ENCODE peak calls at places on chromosome X, in eight cellular contexts. One of them, this sample, is unnamed.

GRCh38 chrX:72727846-72728245 is 13.7 kb upstream of the PHKA1 start:
- DNase-seq in A549: no peak
- DNase-seq in mucosa of descending colon: no peak
- DNase-seq in sigmoid colon: no peak
- DNase-seq in pancreas: no peak
- DNase-seq in upper lobe of right lung: no peak
- DNase-seq in heart right ventricle: no peak
- DNase-seq in choroid plexus epithelial cell: no peak
- DNase-seq in this sample: no peak

GRCh38 chrX:108000751-108001150 is 18.6 kb upstream of the TEX13B start:
- DNase-seq in heart right ventricle: no peak
- DNase-seq in choroid plexus epithelial cell: peak
- DNase-seq in upper lobe of right lung: no peak
- DNase-seq in mucosa of descending colon: no peak
- DNase-seq in pancreas: no peak
- DNase-seq in sigmoid colon: no peak
- DNase-seq in A549: no peak
- DNase-seq in this sample: no peak

GRCh38 chrX:120380699-120381098 is 18.8 kb downstream of the ATP1B4 start:
- DNase-seq in choroid plexus epithelial cell: peak
- DNase-seq in mucosa of descending colon: peak
- DNase-seq in heart right ventricle: no peak
- DNase-seq in pancreas: no peak
- DNase-seq in sigmoid colon: no peak
- DNase-seq in A549: peak
- DNase-seq in upper lobe of right lung: no peak
- DNase-seq in this sample: no peak

GRCh38 chrX:153640045-153640686 is 6.8 kb upstream of the DUSP9 start:
- DNase-seq in upper lobe of right lung: no peak
- DNase-seq in heart right ventricle: no peak
- DNase-seq in A549: no peak
- DNase-seq in pancreas: peak
- DNase-seq in choroid plexus epithelial cell: no peak
- DNase-seq in sigmoid colon: no peak
- DNase-seq in mucosa of descending colon: no peak
- DNase-seq in this sample: no peak

GRCh38 chrX:9341305-9342201 is 123.3 kb upstream of the TBL1X start:
- DNase-seq in heart right ventricle: peak
- DNase-seq in A549: peak
- DNase-seq in upper lobe of right lung: peak
- DNase-seq in sigmoid colon: peak
- DNase-seq in pancreas: no peak
- DNase-seq in mucosa of descending colon: peak
- DNase-seq in choroid plexus epithelial cell: peak
- DNase-seq in this sample: no peak

GRCh38 chrX:131792789-131793462 is 230.2 kb upstream of the STK26 start:
- DNase-seq in pancreas: peak
- DNase-seq in choroid plexus epithelial cell: peak
- DNase-seq in sigmoid colon: peak
- DNase-seq in upper lobe of right lung: no peak
- DNase-seq in A549: peak
- DNase-seq in heart right ventricle: peak
- DNase-seq in mucosa of descending colon: no peak
- DNase-seq in this sample: peak

GRCh38 chrX:28639502-28639901 is 52.3 kb downstream of the IL1RAPL1 start:
- DNase-seq in sigmoid colon: no peak
- DNase-seq in mucosa of descending colon: no peak
- DNase-seq in upper lobe of right lung: no peak
- DNase-seq in A549: no peak
- DNase-seq in pancreas: no peak
- DNase-seq in choroid plexus epithelial cell: peak
- DNase-seq in heart right ventricle: no peak
- DNase-seq in this sample: no peak

GRCh38 chrX:123960956-123961267 is 594 bp upstream of the STAG2 start:
- DNase-seq in heart right ventricle: no peak
- DNase-seq in A549: no peak
- DNase-seq in upper lobe of right lung: no peak
- DNase-seq in pancreas: no peak
- DNase-seq in sigmoid colon: no peak
- DNase-seq in mucosa of descending colon: no peak
- DNase-seq in choroid plexus epithelial cell: no peak
- DNase-seq in this sample: no peak

GRCh38 chrX:15471016-15471415 is 22.1 kb downstream of the PIR start:
- DNase-seq in upper lobe of right lung: no peak
- DNase-seq in pancreas: peak
- DNase-seq in sigmoid colon: peak
- DNase-seq in choroid plexus epithelial cell: peak
- DNase-seq in A549: peak
- DNase-seq in mucosa of descending colon: peak
- DNase-seq in heart right ventricle: peak
- DNase-seq in this sample: no peak

GRCh38 chrX:41472231-41472815 is 25.2 kb downstream of the NYX start:
- DNase-seq in heart right ventricle: no peak
- DNase-seq in mucosa of descending colon: no peak
- DNase-seq in choroid plexus epithelial cell: no peak
- DNase-seq in A549: no peak
- DNase-seq in sigmoid colon: no peak
- DNase-seq in pancreas: no peak
- DNase-seq in upper lobe of right lung: no peak
- DNase-seq in this sample: no peak

GRCh38 chrX:42443267-42443666 is 334.7 kb downstream of the PPP1R2C start:
- DNase-seq in pancreas: no peak
- DNase-seq in upper lobe of right lung: no peak
- DNase-seq in A549: no peak
- DNase-seq in mucosa of descending colon: no peak
- DNase-seq in sigmoid colon: no peak
- DNase-seq in heart right ventricle: no peak
- DNase-seq in choroid plexus epithelial cell: no peak
- DNase-seq in this sample: no peak

GRCh38 chrX:11397680-11398079 is 104.5 kb downstream of the AMELX start:
- DNase-seq in upper lobe of right lung: no peak
- DNase-seq in choroid plexus epithelial cell: no peak
- DNase-seq in A549: no peak
- DNase-seq in heart right ventricle: no peak
- DNase-seq in pancreas: no peak
- DNase-seq in sigmoid colon: no peak
- DNase-seq in mucosa of descending colon: no peak
- DNase-seq in this sample: no peak

GRCh38 chrX:77946571-77946970 is 22.9 kb downstream of the PGAM4 start:
- DNase-seq in A549: no peak
- DNase-seq in heart right ventricle: no peak
- DNase-seq in mucosa of descending colon: no peak
- DNase-seq in choroid plexus epithelial cell: no peak
- DNase-seq in sigmoid colon: no peak
- DNase-seq in pancreas: no peak
- DNase-seq in upper lobe of right lung: no peak
- DNase-seq in this sample: no peak

GRCh38 chrX:150482537-150483217 is 85.7 kb upstream of the MTM1 start:
- DNase-seq in mucosa of descending colon: no peak
- DNase-seq in sigmoid colon: no peak
- DNase-seq in choroid plexus epithelial cell: peak
- DNase-seq in A549: peak
- DNase-seq in upper lobe of right lung: no peak
- DNase-seq in heart right ventricle: no peak
- DNase-seq in pancreas: no peak
- DNase-seq in this sample: peak

GRCh38 chrX:148580016-148580415 is 79.6 kb downstream of the AFF2 start:
- DNase-seq in sigmoid colon: no peak
- DNase-seq in heart right ventricle: no peak
- DNase-seq in upper lobe of right lung: no peak
- DNase-seq in pancreas: no peak
- DNase-seq in choroid plexus epithelial cell: no peak
- DNase-seq in mucosa of descending colon: no peak
- DNase-seq in A549: no peak
- DNase-seq in this sample: no peak

GRCh38 chrX:2424317-2424716 is 76.5 kb downstream of the DHRSX start:
- DNase-seq in heart right ventricle: no peak
- DNase-seq in choroid plexus epithelial cell: no peak
- DNase-seq in pancreas: no peak
- DNase-seq in A549: no peak
- DNase-seq in upper lobe of right lung: no peak
- DNase-seq in mucosa of descending colon: no peak
- DNase-seq in sigmoid colon: no peak
- DNase-seq in this sample: no peak

GRCh38 chrX:144918936-144919335 is 328.4 kb upstream of the SPANXN1 start:
- DNase-seq in sigmoid colon: no peak
- DNase-seq in A549: no peak
- DNase-seq in pancreas: no peak
- DNase-seq in mucosa of descending colon: no peak
- DNase-seq in upper lobe of right lung: no peak
- DNase-seq in heart right ventricle: no peak
- DNase-seq in choroid plexus epithelial cell: no peak
- DNase-seq in this sample: no peak

GRCh38 chrX:8730812-8731578 is 942 bp downstream of the ANOS1 start:
- DNase-seq in choroid plexus epithelial cell: no peak
- DNase-seq in upper lobe of right lung: peak
- DNase-seq in A549: no peak
- DNase-seq in mucosa of descending colon: no peak
- DNase-seq in heart right ventricle: no peak
- DNase-seq in sigmoid colon: no peak
- DNase-seq in pancreas: no peak
- DNase-seq in this sample: no peak

GRCh38 chrX:86171366-86171765 is 23.1 kb downstream of the DACH2 start:
- DNase-seq in upper lobe of right lung: no peak
- DNase-seq in A549: no peak
- DNase-seq in mucosa of descending colon: peak
- DNase-seq in sigmoid colon: no peak
- DNase-seq in pancreas: no peak
- DNase-seq in heart right ventricle: no peak
- DNase-seq in choroid plexus epithelial cell: peak
- DNase-seq in this sample: peak

GRCh38 chrX:639151-639550 is 8.6 kb downstream of the SHOX start:
- DNase-seq in choroid plexus epithelial cell: no peak
- DNase-seq in sigmoid colon: no peak
- DNase-seq in mucosa of descending colon: no peak
- DNase-seq in heart right ventricle: no peak
- DNase-seq in pancreas: peak
- DNase-seq in A549: no peak
- DNase-seq in upper lobe of right lung: no peak
- DNase-seq in this sample: no peak

GRCh38 chrX:638482-639131 is 8.0 kb downstream of the SHOX start:
- DNase-seq in sigmoid colon: peak
- DNase-seq in heart right ventricle: no peak
- DNase-seq in A549: no peak
- DNase-seq in mucosa of descending colon: peak
- DNase-seq in pancreas: no peak
- DNase-seq in choroid plexus epithelial cell: no peak
- DNase-seq in upper lobe of right lung: no peak
- DNase-seq in this sample: no peak

GRCh38 chrX:635428-636192 is 5.0 kb downstream of the SHOX start:
- DNase-seq in heart right ventricle: no peak
- DNase-seq in pancreas: peak
- DNase-seq in upper lobe of right lung: no peak
- DNase-seq in sigmoid colon: no peak
- DNase-seq in A549: no peak
- DNase-seq in mucosa of descending colon: no peak
- DNase-seq in choroid plexus epithelial cell: no peak
- DNase-seq in this sample: no peak

GRCh38 chrX:637660-638481 is 7.3 kb downstream of the SHOX start:
- DNase-seq in heart right ventricle: no peak
- DNase-seq in pancreas: no peak
- DNase-seq in upper lobe of right lung: peak
- DNase-seq in sigmoid colon: no peak
- DNase-seq in mucosa of descending colon: no peak
- DNase-seq in A549: no peak
- DNase-seq in choroid plexus epithelial cell: no peak
- DNase-seq in this sample: no peak

GRCh38 chrX:636971-637659 is 6.5 kb downstream of the SHOX start:
- DNase-seq in sigmoid colon: no peak
- DNase-seq in choroid plexus epithelial cell: no peak
- DNase-seq in heart right ventricle: no peak
- DNase-seq in pancreas: peak
- DNase-seq in A549: no peak
- DNase-seq in upper lobe of right lung: no peak
- DNase-seq in mucosa of descending colon: no peak
- DNase-seq in this sample: no peak
- H3K4me3 ChIP-seq in sigmoid colon: no peak
- H3K4me3 ChIP-seq in choroid plexus epithelial cell: no peak
- H3K4me3 ChIP-seq in heart right ventricle: no peak
- H3K4me3 ChIP-seq in pancreas: no peak
- H3K4me3 ChIP-seq in A549: no peak
- H3K4me3 ChIP-seq in upper lobe of right lung: no peak
- H3K4me3 ChIP-seq in mucosa of descending colon: no peak
- H3K4me3 ChIP-seq in this sample: no peak

DNA sequence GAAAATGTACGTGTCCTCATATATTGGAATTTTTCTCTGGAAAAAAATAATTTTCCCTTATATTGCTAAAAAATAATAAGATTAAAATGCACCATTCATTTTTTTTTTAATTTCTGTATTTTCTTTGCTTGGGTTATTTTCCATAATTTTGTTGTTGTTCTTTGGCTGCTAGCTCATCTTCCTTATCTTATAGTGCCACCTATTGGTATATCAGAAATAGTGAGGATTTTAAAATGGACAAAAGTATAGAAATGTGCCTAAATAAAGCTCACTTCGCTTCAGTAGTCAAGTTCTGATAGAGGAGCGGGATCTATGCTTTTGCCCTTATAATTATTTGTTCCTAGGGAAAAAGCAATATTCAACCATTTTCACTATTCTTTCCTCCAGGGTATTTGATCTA is 134.8 kb downstream of the NAP1L3 start:
- DNase-seq in A549: peak
- DNase-seq in pancreas: no peak
- DNase-seq in sigmoid colon: no peak
- DNase-seq in upper lobe of right lung: no peak
- DNase-seq in choroid plexus epithelial cell: no peak
- DNase-seq in heart right ventricle: no peak
- DNase-seq in mucosa of descending colon: no peak
- DNase-seq in this sample: no peak
- TF ChIP-seq CTCF in A549: peak
- TF ChIP-seq CTCF in pancreas: peak
- TF ChIP-seq CTCF in sigmoid colon: no peak
- TF ChIP-seq CTCF in upper lobe of right lung: peak
- TF ChIP-seq CTCF in choroid plexus epithelial cell: no peak
- TF ChIP-seq CTCF in heart right ventricle: no peak
- TF ChIP-seq CTCF in mucosa of descending colon: no peak
- TF ChIP-seq CTCF in this sample: peak

DNA sequence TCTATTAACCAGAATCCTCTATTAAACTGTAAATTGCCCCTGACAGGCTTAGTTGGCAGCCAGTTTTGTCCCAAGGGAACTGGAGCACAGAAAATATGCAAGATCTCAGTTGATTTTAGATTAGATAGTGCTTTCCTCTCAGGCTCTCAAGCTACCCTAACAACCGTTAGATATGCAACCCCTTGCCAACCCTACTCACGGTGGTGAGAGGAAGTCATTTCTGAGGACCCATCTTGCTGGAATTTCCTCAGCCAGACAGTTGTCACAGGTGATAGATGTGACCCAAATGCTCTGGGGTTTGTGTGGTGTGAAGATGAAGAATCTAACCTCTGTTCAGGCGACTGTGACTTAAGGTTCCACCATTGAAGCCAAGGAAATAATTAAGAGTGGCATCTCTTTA is 447.1 kb downstream of the MID1IP1 start:
- DNase-seq in sigmoid colon: no peak
- DNase-seq in mucosa of descending colon: no peak
- DNase-seq in pancreas: no peak
- DNase-seq in A549: no peak
- DNase-seq in heart right ventricle: no peak
- DNase-seq in upper lobe of right lung: no peak
- DNase-seq in choroid plexus epithelial cell: no peak
- DNase-seq in this sample: no peak
- H3K4me3 ChIP-seq in sigmoid colon: no peak
- H3K4me3 ChIP-seq in mucosa of descending colon: no peak
- H3K4me3 ChIP-seq in pancreas: no peak
- H3K4me3 ChIP-seq in A549: no peak
- H3K4me3 ChIP-seq in heart right ventricle: no peak
- H3K4me3 ChIP-seq in upper lobe of right lung: no peak
- H3K4me3 ChIP-seq in choroid plexus epithelial cell: no peak
- H3K4me3 ChIP-seq in this sample: no peak

GRCh38 chrX:50941638-50942037 is 31.1 kb downstream of the BMP15 start:
- DNase-seq in choroid plexus epithelial cell: peak
- DNase-seq in mucosa of descending colon: peak
- DNase-seq in pancreas: peak
- DNase-seq in heart right ventricle: no peak
- DNase-seq in A549: no peak
- DNase-seq in sigmoid colon: no peak
- DNase-seq in upper lobe of right lung: no peak
- DNase-seq in this sample: no peak
- TF ChIP-seq CTCF in choroid plexus epithelial cell: peak
- TF ChIP-seq CTCF in mucosa of descending colon: no peak
- TF ChIP-seq CTCF in pancreas: peak
- TF ChIP-seq CTCF in heart right ventricle: no peak
- TF ChIP-seq CTCF in A549: peak
- TF ChIP-seq CTCF in sigmoid colon: no peak
- TF ChIP-seq CTCF in upper lobe of right lung: peak
- TF ChIP-seq CTCF in this sample: peak

This sample was measured in AG09309.